ENCODE peak calls at places on chromosome 7, in four cellular contexts. S is H1, G is HepG2, K is GM12878. U is an unnamed sample.

GRCh38 chr7:2203551-2204300 is 29.0 kb downstream of the MAD1L1 start:
- DNase-seq in S (no peak), G (no peak), K (no peak), U (peak; percentile 58)

GRCh38 chr7:137768371-137768770 is 78.4 kb downstream of the DGKI start:
- DNase-seq in S (no peak), G (no peak), K (no peak), U (no peak)

GRCh38 chr7:6159524-6160011 is 112.9 kb downstream of the CYTH3 start:
- DNase-seq in S (no peak), G (no peak), K (no peak), U (peak; percentile 75)

GRCh38 chr7:3294432-3295100 is 6.5 kb upstream of the SDK1 start:
- DNase-seq in S (no peak), G (no peak), K (no peak), U (no peak)

GRCh38 chr7:38375453-38375852 is 102.0 kb upstream of the TARP start:
- DNase-seq in S (no peak), G (no peak), K (no peak), U (no peak)

GRCh38 chr7:18993933-18994668 is 123.3 kb downstream of the TWIST1 start:
- DNase-seq in S (no peak), G (no peak), K (no peak), U (peak; percentile 37)

GRCh38 chr7:77479536-77480088 is 57.5 kb upstream of the PTPN12 start:
- DNase-seq in S (no peak), G (peak; percentile 94), K (no peak), U (no peak)

GRCh38 chr7:47785923-47786556 is 162.2 kb downstream of the PKD1L1 start:
- DNase-seq in S (no peak), G (no peak), K (no peak), U (no peak)

GRCh38 chr7:1055084-1055450 is 10.7 kb downstream of the GPR146 start:
- DNase-seq in S (no peak), G (no peak), K (no peak), U (peak; percentile 92)

GRCh38 chr7:121505021-121505420 is 108.9 kb upstream of the FAM3C start:
- DNase-seq in S (no peak), G (no peak), K (no peak), U (no peak)

GRCh38 chr7:138449580-138449979 is 10.5 kb upstream of the TRIM24 start:
- DNase-seq in S (no peak), G (no peak), K (no peak), U (peak; percentile 40)

GRCh38 chr7:16399265-16399801 is 22.0 kb downstream of the CRPPA start:
- DNase-seq in S (no peak), G (no peak), K (no peak), U (no peak)

GRCh38 chr7:39951943-39952194 is 1.8 kb downstream of the CDK13 start:
- DNase-seq in S (no peak), G (no peak), K (no peak), U (no peak)

GRCh38 chr7:137489880-137490279 is 146.3 kb upstream of the PTN start:
- DNase-seq in S (no peak), G (no peak), K (no peak), U (no peak)

GRCh38 chr7:94509264-94509878 is at the start of gene CASD1:
- DNase-seq in S (peak; percentile 15), G (peak; percentile 33), K (no peak), U (no peak)

GRCh38 chr7:99010281-99010680 is 131.9 kb downstream of the TRRAP start:
- DNase-seq in S (no peak), G (no peak), K (no peak), U (no peak)

GRCh38 chr7:80139179-80139578 is 4.5 kb downstream of the GNAI1 start:
- DNase-seq in S (no peak), G (no peak), K (no peak), U (no peak)

GRCh38 chr7:79598351-79598750 is 144.9 kb upstream of the MAGI2 start:
- DNase-seq in S (no peak), G (no peak), K (no peak), U (no peak)

GRCh38 chr7:108211382-108212201 is 81.4 kb upstream of the LAMB4 start:
- DNase-seq in S (no peak), G (peak; percentile 42), K (peak; percentile 80), U (no peak)

GRCh38 chr7:116689787-116690186 is 17.8 kb downstream of the MET start:
- DNase-seq in S (no peak), G (no peak), K (no peak), U (no peak)

GRCh38 chr7:5354460-5355279 is 69.0 kb downstream of the TNRC18 start:
- DNase-seq in S (no peak), G (no peak), K (no peak), U (peak; percentile 99)

GRCh38 chr7:127581716-127582115 is 3.7 kb downstream of the GCC1 start:
- DNase-seq in S (no peak), G (no peak), K (no peak), U (no peak)

GRCh38 chr7:55242613-55243012 is 122.5 kb upstream of the LANCL2 start:
- DNase-seq in S (no peak), G (no peak), K (no peak), U (no peak)

GRCh38 chr7:73329861-73330581 is 2.1 kb downstream of the FKBP6 start:
- DNase-seq in S (no peak), G (no peak), K (no peak), U (peak; percentile 35)

GRCh38 chr7:149886018-149886416 is 12.2 kb downstream of the ATP6V0E2 start:
- DNase-seq in S (no peak), G (no peak), K (no peak), U (no peak)

GRCh38 chr7:20141666-20142065 is 75.5 kb downstream of the MACC1 start:
- DNase-seq in S (no peak), G (no peak), K (no peak), U (peak; percentile 27)

GRCh38 chr7:33918401-33919120 is 13.2 kb downstream of the BMPER start:
- DNase-seq in S (no peak), G (no peak), K (no peak), U (no peak)
- TF ChIP-seq SIN3A in S (no peak), G (no peak), K (no peak), U (no peak)

GRCh38 chr7:50799873-50800272 is 17.2 kb upstream of the GRB10 start:
- DNase-seq in S (no peak), G (no peak), K (no peak), U (no peak)

GRCh38 chr7:50801907-50802306 is 19.2 kb upstream of the GRB10 start:
- DNase-seq in S (no peak), G (no peak), K (no peak), U (no peak)

GRCh38 chr7:50795831-50796230 is 13.1 kb upstream of the GRB10 start:
- DNase-seq in S (no peak), G (no peak), K (no peak), U (no peak)

GRCh38 chr7:50795253-50795652 is 12.6 kb upstream of the GRB10 start:
- DNase-seq in S (no peak), G (no peak), K (no peak), U (no peak)

GRCh38 chr7:50798126-50798525 is 15.4 kb upstream of the GRB10 start:
- DNase-seq in S (no peak), G (no peak), K (no peak), U (no peak)
- TF ChIP-seq RAD21 in S (no peak), G (no peak), K (no peak), U (no peak)

DNA sequence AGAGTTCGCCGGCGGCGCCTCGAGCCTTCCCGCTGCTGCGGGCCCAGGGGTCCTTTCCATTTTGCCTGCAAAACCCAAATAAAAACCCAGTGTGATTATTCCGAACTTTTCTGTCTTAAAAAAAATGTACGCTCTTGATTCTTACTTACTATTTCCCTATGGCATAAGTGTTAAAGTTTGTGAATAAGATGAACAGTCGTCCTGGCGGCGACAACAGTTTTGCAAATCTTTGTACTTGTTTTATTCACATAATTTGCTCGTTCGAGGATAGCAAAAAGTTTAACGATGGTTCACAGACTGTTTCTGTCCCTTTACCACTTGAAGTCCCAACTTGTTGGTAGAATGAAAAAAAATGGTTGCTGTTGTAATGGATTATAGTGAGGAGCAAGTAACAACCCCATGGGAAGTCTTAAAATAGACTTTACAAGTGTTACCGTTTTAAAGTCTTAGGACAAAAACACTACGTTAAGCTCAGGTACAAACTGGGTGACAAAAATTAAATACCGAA is 482 bp downstream of the LSM8 start:
- DNase-seq in S (no peak), G (no peak), K (no peak), U (peak; percentile 28)
- TF ChIP-seq TCF12 in S (no peak), G (no peak), K (no peak), U (no peak)

DNA sequence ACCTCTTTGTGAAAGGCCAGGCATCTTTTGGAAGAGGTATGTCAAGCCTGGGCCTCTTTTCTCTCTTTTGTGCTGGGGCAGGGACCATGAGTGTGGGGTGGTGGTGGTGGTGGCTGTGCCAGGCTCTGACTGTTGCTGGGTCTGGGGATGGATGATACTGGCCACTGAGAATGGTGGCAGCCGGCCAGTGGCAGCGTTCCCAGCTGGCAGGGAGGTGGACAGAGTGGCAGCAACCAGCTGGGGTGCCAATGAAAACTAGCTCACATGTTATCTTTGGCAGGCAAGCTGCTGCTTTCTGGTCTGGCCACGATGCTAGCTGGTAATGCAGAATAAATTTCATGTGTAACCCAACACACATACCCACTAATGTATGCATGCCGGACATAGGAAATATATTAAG is 95.0 kb upstream of the SLC26A5 start:
- DNase-seq in S (no peak), G (no peak), K (no peak), U (peak; percentile 57)
- TF ChIP-seq SIN3A in S (no peak), G (no peak), K (no peak), U (no peak)

DNA sequence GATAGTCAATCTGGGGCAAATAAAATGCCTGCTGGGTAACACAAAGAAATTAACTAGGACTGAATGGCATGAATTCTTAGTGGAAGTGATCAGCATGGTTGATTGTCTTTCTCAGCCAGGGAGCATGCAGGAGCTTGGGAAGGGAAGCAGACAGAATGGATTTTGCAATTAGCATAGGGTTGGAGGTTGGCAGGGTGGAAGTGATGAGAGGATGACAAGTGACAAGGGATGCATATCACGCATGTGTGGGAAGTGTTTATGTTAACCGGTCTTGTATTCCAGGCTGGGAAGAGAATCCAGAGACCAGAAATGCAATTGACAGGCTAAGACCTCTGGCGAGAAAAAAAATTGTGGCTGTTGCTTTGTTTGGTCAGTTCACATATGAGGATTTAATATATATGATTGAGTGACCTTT is 8.2 kb downstream of the MDFIC start:
- DNase-seq in S (no peak), G (no peak), K (no peak), U (no peak)
- TF ChIP-seq RAD21 in S (no peak), G (no peak), K (no peak), U (no peak)

DNA sequence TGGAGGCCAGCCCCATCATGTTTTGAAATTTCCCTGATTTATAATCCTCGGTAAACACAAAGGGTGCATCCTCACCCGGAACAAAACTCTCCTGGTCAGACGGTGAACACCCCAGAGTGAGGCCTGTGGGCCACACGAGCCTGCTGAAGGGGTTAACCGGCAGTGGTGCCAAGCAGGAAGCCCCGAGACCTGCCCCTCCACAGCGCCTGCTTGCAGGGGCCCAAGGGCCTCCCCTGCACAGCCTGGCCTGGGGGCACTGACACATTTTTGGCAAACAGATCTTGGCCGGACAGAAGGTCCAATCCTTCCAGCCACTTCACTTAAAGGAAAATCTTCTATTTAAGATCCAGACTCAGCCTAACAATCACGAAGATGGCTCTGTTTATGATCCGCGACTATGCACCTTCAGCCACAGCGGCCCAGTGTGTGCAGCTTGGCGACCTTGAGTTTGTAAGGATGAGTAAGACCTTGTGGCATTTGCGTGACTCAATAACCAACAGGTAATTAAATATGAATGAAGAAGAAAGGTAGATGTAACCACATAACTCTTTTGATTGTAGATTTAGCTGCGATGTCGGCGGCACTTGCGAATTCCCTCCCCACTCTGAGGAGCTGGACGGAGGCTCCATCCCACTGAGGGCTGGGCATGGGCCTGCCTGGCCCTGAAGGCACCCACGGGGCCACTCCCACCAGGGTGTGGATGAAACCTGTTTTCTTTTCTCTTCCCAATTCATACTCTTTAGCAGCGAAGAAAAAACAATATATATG is 328.2 kb downstream of the DNAJB6 start:
- DNase-seq in S (no peak), G (no peak), K (no peak), U (no peak)
- TF ChIP-seq TCF12 in S (no peak), G (no peak), K (no peak), U (no peak)